ENCODE peak calls at places on chromosome 16, in nine cellular contexts. Y is HFFc6; S is AG10803; B is activated naive CD4-positive, alpha-beta T cell; J is substantia nigra; D is heart left ventricle; W is fibroblast of villous mesenchyme; A is uterus; K is pulmonary artery endothelial cell. V is an unnamed sample.

GRCh38 chr16:31118223-31119155 is 1.0 kb downstream of the KAT8 start:
- DNase-seq in Y (peak), S (peak), B (no peak), J (no peak), D (no peak), W (peak), A (no peak), K (no peak), V (no peak)

GRCh38 chr16:68869492-68870084 is 26.3 kb downstream of the TANGO6 start:
- DNase-seq in Y (no peak), S (no peak), B (no peak), J (no peak), D (no peak), W (no peak), A (no peak), K (no peak), V (no peak)

GRCh38 chr16:48810803-48811453 is 200.9 kb upstream of the N4BP1 start:
- DNase-seq in Y (no peak), S (no peak), B (no peak), J (no peak), D (no peak), W (no peak), A (no peak), K (no peak), V (no peak)

GRCh38 chr16:4136229-4136813 is 20.1 kb upstream of the ADCY9 start:
- DNase-seq in Y (no peak), S (no peak), B (no peak), J (no peak), D (no peak), W (no peak), A (no peak), K (no peak), V (no peak)

GRCh38 chr16:55052335-55053070 is 121.8 kb downstream of the IRX5 start:
- DNase-seq in Y (no peak), S (no peak), B (no peak), J (no peak), D (no peak), W (peak), A (no peak), K (no peak), V (no peak)

GRCh38 chr16:81483064-81483969 is 38.7 kb downstream of the CMIP start:
- DNase-seq in Y (peak), S (no peak), B (no peak), J (no peak), D (no peak), W (peak), A (no peak), K (no peak), V (no peak)

GRCh38 chr16:6131526-6132050 is 1034.0 kb upstream of the EEF2KMT start:
- DNase-seq in Y (no peak), S (no peak), B (no peak), J (no peak), D (no peak), W (no peak), A (no peak), K (no peak), V (no peak)

GRCh38 chr16:29974291-29975133 is 844 bp downstream of the TAOK2 start:
- DNase-seq in Y (no peak), S (no peak), B (no peak), J (no peak), D (peak), W (peak), A (peak), K (peak), V (peak)

GRCh38 chr16:21685034-21685455 is 21.3 kb downstream of the OTOA start:
- DNase-seq in Y (no peak), S (no peak), B (no peak), J (no peak), D (no peak), W (no peak), A (no peak), K (no peak), V (no peak)

GRCh38 chr16:603221-603620 is 13.4 kb downstream of the RAB40C start:
- DNase-seq in Y (no peak), S (no peak), B (no peak), J (no peak), D (no peak), W (no peak), A (no peak), K (no peak), V (no peak)

GRCh38 chr16:12802661-12803060 is 1.0 kb downstream of the CPPED1 start:
- DNase-seq in Y (no peak), S (no peak), B (no peak), J (no peak), D (no peak), W (no peak), A (no peak), K (no peak), V (no peak)

GRCh38 chr16:85819711-85820110 is 20.2 kb downstream of the COX4I1 start:
- DNase-seq in Y (no peak), S (no peak), B (no peak), J (no peak), D (no peak), W (no peak), A (no peak), K (no peak), V (no peak)

GRCh38 chr16:49463529-49463928 is 89.9 kb downstream of the C16orf78 start:
- DNase-seq in Y (no peak), S (no peak), B (no peak), J (no peak), D (no peak), W (no peak), A (no peak), K (no peak), V (no peak)

GRCh38 chr16:81333356-81333755 is 18.6 kb downstream of the GAN start:
- DNase-seq in Y (no peak), S (no peak), B (no peak), J (no peak), D (no peak), W (no peak), A (no peak), K (no peak), V (no peak)

GRCh38 chr16:19130852-19131808 is 17.4 kb downstream of the ITPRIPL2 start:
- DNase-seq in Y (peak), S (peak), B (no peak), J (no peak), D (peak), W (peak), A (no peak), K (no peak), V (peak)

GRCh38 chr16:56983211-56983751 is 6.1 kb upstream of the NLRC5 start:
- DNase-seq in Y (no peak), S (no peak), B (no peak), J (no peak), D (no peak), W (no peak), A (no peak), K (no peak), V (no peak)

GRCh38 chr16:3646348-3646920 is 8.1 kb upstream of the DNASE1 start:
- DNase-seq in Y (no peak), S (no peak), B (no peak), J (no peak), D (no peak), W (peak), A (no peak), K (peak), V (no peak)

GRCh38 chr16:86566966-86567700 is 504 bp downstream of the FOXC2 start:
- DNase-seq in Y (no peak), S (peak), B (no peak), J (no peak), D (no peak), W (peak), A (no peak), K (no peak), V (no peak)

GRCh38 chr16:27993587-27993986 is 69.9 kb downstream of the GSG1L start:
- DNase-seq in Y (no peak), S (no peak), B (no peak), J (no peak), D (no peak), W (no peak), A (no peak), K (no peak), V (no peak)

GRCh38 chr16:1863681-1864460 is 8.1 kb downstream of the MEIOB start:
- DNase-seq in Y (peak), S (peak), B (no peak), J (no peak), D (no peak), W (peak), A (no peak), K (peak), V (no peak)

GRCh38 chr16:66359811-66360608 is 6.5 kb upstream of the CDH5 start:
- DNase-seq in Y (no peak), S (peak), B (no peak), J (no peak), D (peak), W (no peak), A (no peak), K (peak), V (peak)

GRCh38 chr16:1791256-1791942 is 2.1 kb downstream of the IGFALS start:
- DNase-seq in Y (no peak), S (no peak), B (no peak), J (no peak), D (no peak), W (no peak), A (no peak), K (no peak), V (peak)

GRCh38 chr16:75252946-75253911 is 1.8 kb upstream of the BCAR1 start:
- DNase-seq in Y (peak), S (peak), B (no peak), J (peak), D (no peak), W (peak), A (peak), K (no peak), V (peak)

GRCh38 chr16:85759136-85759535 is 8.2 kb upstream of the C16orf74 start:
- DNase-seq in Y (no peak), S (no peak), B (no peak), J (no peak), D (no peak), W (no peak), A (no peak), K (no peak), V (no peak)

GRCh38 chr16:88790312-88791150 is 5.5 kb upstream of the PIEZO1 start:
- DNase-seq in Y (no peak), S (peak), B (no peak), J (no peak), D (no peak), W (no peak), A (no peak), K (no peak), V (peak)

GRCh38 chr16:1688807-1689560 is 10.9 kb downstream of the JPT2 start:
- DNase-seq in Y (no peak), S (no peak), B (no peak), J (no peak), D (no peak), W (peak), A (no peak), K (no peak), V (no peak)

GRCh38 chr16:66480265-66481080 is 53.4 kb downstream of the BEAN1 start:
- DNase-seq in Y (no peak), S (no peak), B (no peak), J (no peak), D (no peak), W (no peak), A (peak), K (no peak), V (no peak)

GRCh38 chr16:13397126-13397525 is 495.7 kb downstream of the SHISA9 start:
- DNase-seq in Y (no peak), S (no peak), B (no peak), J (no peak), D (no peak), W (no peak), A (no peak), K (no peak), V (no peak)

GRCh38 chr16:4383591-4384495 is 12.2 kb downstream of the VASN start:
- DNase-seq in Y (no peak), S (no peak), B (no peak), J (no peak), D (no peak), W (no peak), A (no peak), K (no peak), V (peak)